ENCODE peak calls at places on chromosomes 6 and 20, in four cellular contexts. One of them, this sample, is unnamed.
A peak's percentile ranks its signal among the peaks of the same experiment; 100 is the strongest.

GRCh38 chr6:152094992-152095592 is 287.6 kb downstream of the ESR1 start:
- DNase-seq in GM19239: no peak
- DNase-seq in epithelial cell of esophagus: peak; percentile 100
- DNase-seq in GM06990: no peak
- DNase-seq in this sample: no peak

GRCh38 chr6:35485402-35485877 is 11.4 kb downstream of the TEAD3 start:
- DNase-seq in GM06990: no peak
- DNase-seq in GM19239: no peak
- DNase-seq in epithelial cell of esophagus: peak; percentile 66
- DNase-seq in this sample: peak; percentile 67

GRCh38 chr20:3930265-3931206 is 41.3 kb downstream of the PANK2 start:
- DNase-seq in GM19239: no peak
- DNase-seq in GM06990: no peak
- DNase-seq in epithelial cell of esophagus: no peak
- DNase-seq in this sample: no peak

GRCh38 chr6:124963416-124964083 is 1.3 kb downstream of the RNF217 start:
- DNase-seq in epithelial cell of esophagus: peak; percentile 81
- DNase-seq in GM06990: no peak
- DNase-seq in GM19239: no peak
- DNase-seq in this sample: no peak

GRCh38 chr6:157374889-157375443 is 6.0 kb upstream of the ZDHHC14 start:
- DNase-seq in epithelial cell of esophagus: no peak
- DNase-seq in GM06990: no peak
- DNase-seq in GM19239: no peak
- DNase-seq in this sample: peak; percentile 8

GRCh38 chr20:34525709-34526416 is 9.6 kb downstream of the DYNLRB1 start:
- DNase-seq in GM19239: no peak
- DNase-seq in epithelial cell of esophagus: peak; percentile 99
- DNase-seq in GM06990: no peak
- DNase-seq in this sample: no peak

GRCh38 chr6:50187212-50188055 is 137.7 kb upstream of the DEFB112 start:
- DNase-seq in epithelial cell of esophagus: no peak
- DNase-seq in GM06990: no peak
- DNase-seq in GM19239: no peak
- DNase-seq in this sample: peak; percentile 48

GRCh38 chr20:10090588-10091166 is 55.9 kb downstream of the ANKEF1 start:
- DNase-seq in GM19239: peak; percentile 8
- DNase-seq in GM06990: no peak
- DNase-seq in epithelial cell of esophagus: peak; percentile 79
- DNase-seq in this sample: peak; percentile 27

GRCh38 chr6:4351857-4352669 is 216.7 kb upstream of the ECI2 start:
- DNase-seq in GM19239: no peak
- DNase-seq in epithelial cell of esophagus: peak; percentile 87
- DNase-seq in GM06990: no peak
- DNase-seq in this sample: no peak

GRCh38 chr20:57688864-57689263 is 21.0 kb downstream of the PMEPA1 start:
- DNase-seq in GM06990: no peak
- DNase-seq in epithelial cell of esophagus: no peak
- DNase-seq in GM19239: no peak
- DNase-seq in this sample: no peak

GRCh38 chr6:75353644-75354043 is 69.1 kb upstream of the TMEM30A start:
- DNase-seq in epithelial cell of esophagus: no peak
- DNase-seq in GM06990: no peak
- DNase-seq in GM19239: no peak
- DNase-seq in this sample: no peak

GRCh38 chr20:22529150-22530019 is 55.0 kb downstream of the FOXA2 start:
- DNase-seq in GM06990: no peak
- DNase-seq in GM19239: no peak
- DNase-seq in epithelial cell of esophagus: no peak
- DNase-seq in this sample: no peak

GRCh38 chr6:89313006-89313405 is 2.1 kb downstream of the GABRR2 start:
- DNase-seq in epithelial cell of esophagus: peak; percentile 65
- DNase-seq in GM19239: no peak
- DNase-seq in GM06990: no peak
- DNase-seq in this sample: no peak

GRCh38 chr6:119237177-119237715 is 112.3 kb downstream of the MAN1A1 start:
- DNase-seq in GM06990: no peak
- DNase-seq in epithelial cell of esophagus: no peak
- DNase-seq in GM19239: no peak
- DNase-seq in this sample: no peak

GRCh38 chr6:106574729-106575458 is 54.4 kb downstream of the RTN4IP1 start:
- DNase-seq in GM06990: no peak
- DNase-seq in epithelial cell of esophagus: peak; percentile 36
- DNase-seq in GM19239: no peak
- DNase-seq in this sample: peak; percentile 31

GRCh38 chr6:31113861-31114539 is 600 bp upstream of the PSORS1C1 start:
- DNase-seq in GM06990: no peak
- DNase-seq in GM19239: no peak
- DNase-seq in epithelial cell of esophagus: no peak
- DNase-seq in this sample: no peak

GRCh38 chr6:52503853-52504777 is 72.7 kb downstream of the TRAM2 start:
- DNase-seq in GM06990: no peak
- DNase-seq in GM19239: no peak
- DNase-seq in epithelial cell of esophagus: peak; percentile 99
- DNase-seq in this sample: no peak

GRCh38 chr6:40948598-40948997 is 90.4 kb downstream of the UNC5CL start:
- DNase-seq in GM19239: no peak
- DNase-seq in GM06990: no peak
- DNase-seq in epithelial cell of esophagus: peak; percentile 77
- DNase-seq in this sample: no peak

GRCh38 chr20:49078310-49078709 is 32.2 kb downstream of the CSE1L start:
- DNase-seq in epithelial cell of esophagus: no peak
- DNase-seq in GM06990: no peak
- DNase-seq in GM19239: no peak
- DNase-seq in this sample: no peak

GRCh38 chr20:50815162-50815989 is 20.5 kb downstream of the BCAS4 start:
- DNase-seq in epithelial cell of esophagus: peak; percentile 44
- DNase-seq in GM19239: no peak
- DNase-seq in GM06990: no peak
- DNase-seq in this sample: no peak

GRCh38 chr6:24761193-24761835 is 13.4 kb upstream of the GMNN start:
- DNase-seq in GM06990: no peak
- DNase-seq in epithelial cell of esophagus: no peak
- DNase-seq in GM19239: no peak
- DNase-seq in this sample: no peak

GRCh38 chr20:3072530-3073250 is 1.3 kb downstream of the OXT start:
- DNase-seq in epithelial cell of esophagus: no peak
- DNase-seq in GM06990: no peak
- DNase-seq in GM19239: no peak
- DNase-seq in this sample: no peak

GRCh38 chr6:52663120-52663934 is 7.6 kb upstream of the TMEM14A start:
- DNase-seq in GM06990: peak; percentile 44
- DNase-seq in GM19239: peak; percentile 48
- DNase-seq in epithelial cell of esophagus: peak; percentile 82
- DNase-seq in this sample: peak; percentile 70

GRCh38 chr20:57272883-57273282 is 6.4 kb upstream of the BMP7 start:
- DNase-seq in GM19239: no peak
- DNase-seq in GM06990: no peak
- DNase-seq in epithelial cell of esophagus: no peak
- DNase-seq in this sample: no peak

GRCh38 chr6:16104624-16105023 is 24.3 kb upstream of the MYLIP start:
- DNase-seq in GM06990: no peak
- DNase-seq in epithelial cell of esophagus: no peak
- DNase-seq in GM19239: no peak
- DNase-seq in this sample: no peak

GRCh38 chr6:140078552-140079126 is 704.2 kb upstream of the CITED2 start:
- DNase-seq in GM06990: no peak
- DNase-seq in epithelial cell of esophagus: no peak
- DNase-seq in GM19239: no peak
- DNase-seq in this sample: no peak

GRCh38 chr6:41984623-41985022 is 43.0 kb upstream of the CCND3 start:
- DNase-seq in epithelial cell of esophagus: peak; percentile 70
- DNase-seq in GM06990: no peak
- DNase-seq in GM19239: no peak
- DNase-seq in this sample: no peak

GRCh38 chr20:34579191-34579661 is 20.7 kb downstream of the MAP1LC3A start:
- DNase-seq in epithelial cell of esophagus: peak; percentile 98
- DNase-seq in GM19239: no peak
- DNase-seq in GM06990: no peak
- DNase-seq in this sample: no peak

GRCh38 chr6:137043710-137044365 is 927 bp downstream of the IL20RA start:
- DNase-seq in GM06990: no peak
- DNase-seq in GM19239: no peak
- DNase-seq in epithelial cell of esophagus: peak; percentile 46
- DNase-seq in this sample: peak; percentile 14

GRCh38 chr6:85113934-85114582 is 335.8 kb upstream of the NT5E start:
- DNase-seq in GM06990: no peak
- DNase-seq in epithelial cell of esophagus: peak; percentile 39
- DNase-seq in GM19239: no peak
- DNase-seq in this sample: no peak

GRCh38 chr20:3238616-3239025 is 369 bp downstream of the SLC4A11 start:
- DNase-seq in GM06990: no peak
- DNase-seq in GM19239: peak; percentile 69
- DNase-seq in epithelial cell of esophagus: peak; percentile 62
- DNase-seq in this sample: peak; percentile 26

This sample was measured in neuronal stem cell.